ENCODE peak calls at places on chromosomes 6 and 20, in five cellular contexts. F is CD8-positive, alpha-beta T cell; D is GM10248; Y is left ventricle myocardium superior; L is NCI-H1092. H is an unnamed sample.

GRCh38 chr20:5078399-5078958 is 41.3 kb downstream of the PCNA start:
- DNase-seq in F (peak; percentile 54), D (peak; percentile 87), Y (peak; percentile 52), L (no peak), H (peak; percentile 75)

GRCh38 chr20:36472656-36473071 is 68.7 kb upstream of the MYL9 start:
- DNase-seq in F (no peak), D (peak; percentile 57), Y (peak; percentile 72), L (no peak), H (peak; percentile 71)

GRCh38 chr6:24766685-24767462 is 7.9 kb upstream of the GMNN start:
- DNase-seq in F (no peak), D (peak; percentile 63), Y (no peak), L (no peak), H (peak; percentile 18)

GRCh38 chr6:32181148-32181702 is 2.8 kb downstream of the AGER start:
- DNase-seq in F (no peak), D (no peak), Y (no peak), L (no peak), H (no peak)

GRCh38 chr6:142728910-142729481 is 216.0 kb downstream of the HIVEP2 start:
- DNase-seq in F (no peak), D (no peak), Y (no peak), L (no peak), H (peak; percentile 21)

GRCh38 chr20:2652724-2653510 is 485 bp downstream of the NOP56 start:
- DNase-seq in F (no peak), D (peak; percentile 66), Y (peak; percentile 66), L (peak; percentile 55), H (no peak)

GRCh38 chr20:36591854-36592641 is 13.5 kb upstream of the RAB5IF start:
- DNase-seq in F (no peak), D (no peak), Y (no peak), L (no peak), H (peak; percentile 62)

GRCh38 chr6:73579389-73579788 is 58.6 kb upstream of the EEF1A1 start:
- DNase-seq in F (no peak), D (no peak), Y (no peak), L (no peak), H (peak; percentile 57)

GRCh38 chr20:31979713-31980426 is 11.9 kb downstream of the XKR7 start:
- DNase-seq in F (no peak), D (no peak), Y (no peak), L (no peak), H (no peak)

GRCh38 chr20:23436681-23437080 is 2.8 kb upstream of the CSTL1 start:
- DNase-seq in F (no peak), D (no peak), Y (no peak), L (no peak), H (no peak)

GRCh38 chr6:110020888-110021287 is 42.8 kb downstream of the GPR6 start:
- DNase-seq in F (no peak), D (no peak), Y (no peak), L (no peak), H (no peak)

GRCh38 chr6:124955108-124955851 is 7.0 kb upstream of the RNF217 start:
- DNase-seq in F (no peak), D (no peak), Y (no peak), L (no peak), H (no peak)

GRCh38 chr6:24691550-24691949 is 24.7 kb downstream of the ACOT13 start:
- DNase-seq in F (no peak), D (no peak), Y (no peak), L (no peak), H (no peak)

H was measured in A172.